ENCODE peak calls at places on chromosomes 13 and 19, in eight cellular contexts. One of them, this sample, is unnamed.

GRCh38 chr19:35846038-35846668 is 6.2 kb downstream of the NPHS1 start:
- DNase-seq in effector CD4-positive, alpha-beta T cell: no peak
- DNase-seq in activated T-cell treated with anti-CD3 and anti-CD28 coated beads, Interleukin-2, amount 50 U/mL, for 72 hours: no peak
- DNase-seq in head of caudate nucleus: peak
- DNase-seq in COR-L47: peak
- DNase-seq in RPMI7951: no peak
- DNase-seq in C1 segment of cervical spinal cord: no peak
- DNase-seq in EL: no peak
- DNase-seq in this sample: no peak

GRCh38 chr13:57698851-57699250 is 67.3 kb downstream of the PCDH17 start:
- DNase-seq in effector CD4-positive, alpha-beta T cell: no peak
- DNase-seq in activated T-cell treated with anti-CD3 and anti-CD28 coated beads, Interleukin-2, amount 50 U/mL, for 72 hours: no peak
- DNase-seq in head of caudate nucleus: no peak
- DNase-seq in COR-L47: no peak
- DNase-seq in RPMI7951: no peak
- DNase-seq in C1 segment of cervical spinal cord: no peak
- DNase-seq in EL: no peak
- DNase-seq in this sample: no peak

GRCh38 chr19:27744926-27745844 is 1467.8 kb downstream of the UQCRFS1 start:
- DNase-seq in effector CD4-positive, alpha-beta T cell: no peak
- DNase-seq in activated T-cell treated with anti-CD3 and anti-CD28 coated beads, Interleukin-2, amount 50 U/mL, for 72 hours: no peak
- DNase-seq in head of caudate nucleus: no peak
- DNase-seq in COR-L47: no peak
- DNase-seq in RPMI7951: no peak
- DNase-seq in C1 segment of cervical spinal cord: no peak
- DNase-seq in EL: no peak
- DNase-seq in this sample: no peak

GRCh38 chr19:28823338-28823961 is 389.5 kb downstream of the UQCRFS1 start:
- DNase-seq in effector CD4-positive, alpha-beta T cell: no peak
- DNase-seq in activated T-cell treated with anti-CD3 and anti-CD28 coated beads, Interleukin-2, amount 50 U/mL, for 72 hours: no peak
- DNase-seq in head of caudate nucleus: no peak
- DNase-seq in COR-L47: no peak
- DNase-seq in RPMI7951: no peak
- DNase-seq in C1 segment of cervical spinal cord: no peak
- DNase-seq in EL: no peak
- DNase-seq in this sample: no peak

GRCh38 chr19:58499021-58499927 is 12.5 kb downstream of the SLC27A5 start:
- DNase-seq in effector CD4-positive, alpha-beta T cell: peak
- DNase-seq in activated T-cell treated with anti-CD3 and anti-CD28 coated beads, Interleukin-2, amount 50 U/mL, for 72 hours: peak
- DNase-seq in head of caudate nucleus: peak
- DNase-seq in COR-L47: peak
- DNase-seq in RPMI7951: peak
- DNase-seq in C1 segment of cervical spinal cord: peak
- DNase-seq in EL: peak
- DNase-seq in this sample: peak

GRCh38 chr19:3053218-3053621 is 9.1 kb downstream of the TLE5 start:
- DNase-seq in effector CD4-positive, alpha-beta T cell: no peak
- DNase-seq in activated T-cell treated with anti-CD3 and anti-CD28 coated beads, Interleukin-2, amount 50 U/mL, for 72 hours: no peak
- DNase-seq in head of caudate nucleus: no peak
- DNase-seq in COR-L47: no peak
- DNase-seq in RPMI7951: no peak
- DNase-seq in C1 segment of cervical spinal cord: no peak
- DNase-seq in EL: no peak
- DNase-seq in this sample: no peak

GRCh38 chr19:55172741-55173140 is 6.3 kb upstream of the DNAAF3 start:
- DNase-seq in effector CD4-positive, alpha-beta T cell: no peak
- DNase-seq in activated T-cell treated with anti-CD3 and anti-CD28 coated beads, Interleukin-2, amount 50 U/mL, for 72 hours: no peak
- DNase-seq in head of caudate nucleus: no peak
- DNase-seq in COR-L47: no peak
- DNase-seq in RPMI7951: peak
- DNase-seq in C1 segment of cervical spinal cord: no peak
- DNase-seq in EL: peak
- DNase-seq in this sample: no peak

GRCh38 chr19:21698215-21698614 is 69.2 kb downstream of the ZNF100 start:
- DNase-seq in effector CD4-positive, alpha-beta T cell: no peak
- DNase-seq in activated T-cell treated with anti-CD3 and anti-CD28 coated beads, Interleukin-2, amount 50 U/mL, for 72 hours: no peak
- DNase-seq in head of caudate nucleus: no peak
- DNase-seq in COR-L47: no peak
- DNase-seq in RPMI7951: peak
- DNase-seq in C1 segment of cervical spinal cord: no peak
- DNase-seq in EL: peak
- DNase-seq in this sample: no peak

GRCh38 chr19:18905058-18905456 is 9.1 kb upstream of the CERS1 start:
- DNase-seq in effector CD4-positive, alpha-beta T cell: no peak
- DNase-seq in activated T-cell treated with anti-CD3 and anti-CD28 coated beads, Interleukin-2, amount 50 U/mL, for 72 hours: no peak
- DNase-seq in head of caudate nucleus: no peak
- DNase-seq in COR-L47: no peak
- DNase-seq in RPMI7951: no peak
- DNase-seq in C1 segment of cervical spinal cord: no peak
- DNase-seq in EL: no peak
- DNase-seq in this sample: no peak

GRCh38 chr19:57248646-57249045 is 8.2 kb downstream of the ZNF805 start:
- DNase-seq in effector CD4-positive, alpha-beta T cell: no peak
- DNase-seq in activated T-cell treated with anti-CD3 and anti-CD28 coated beads, Interleukin-2, amount 50 U/mL, for 72 hours: no peak
- DNase-seq in head of caudate nucleus: no peak
- DNase-seq in COR-L47: no peak
- DNase-seq in RPMI7951: no peak
- DNase-seq in C1 segment of cervical spinal cord: no peak
- DNase-seq in EL: no peak
- DNase-seq in this sample: no peak

GRCh38 chr19:4369109-4369887 is 25.9 kb downstream of the MPND start:
- DNase-seq in effector CD4-positive, alpha-beta T cell: peak
- DNase-seq in activated T-cell treated with anti-CD3 and anti-CD28 coated beads, Interleukin-2, amount 50 U/mL, for 72 hours: peak
- DNase-seq in head of caudate nucleus: no peak
- DNase-seq in COR-L47: no peak
- DNase-seq in RPMI7951: no peak
- DNase-seq in C1 segment of cervical spinal cord: no peak
- DNase-seq in EL: no peak
- DNase-seq in this sample: peak

GRCh38 chr13:63414247-63414646 is 1998.6 kb upstream of the PCDH20 start:
- DNase-seq in effector CD4-positive, alpha-beta T cell: no peak
- DNase-seq in activated T-cell treated with anti-CD3 and anti-CD28 coated beads, Interleukin-2, amount 50 U/mL, for 72 hours: no peak
- DNase-seq in head of caudate nucleus: no peak
- DNase-seq in COR-L47: no peak
- DNase-seq in RPMI7951: no peak
- DNase-seq in C1 segment of cervical spinal cord: no peak
- DNase-seq in EL: no peak
- DNase-seq in this sample: no peak

GRCh38 chr13:111956261-111957151 is 110.4 kb upstream of the SOX1 start:
- DNase-seq in effector CD4-positive, alpha-beta T cell: no peak
- DNase-seq in activated T-cell treated with anti-CD3 and anti-CD28 coated beads, Interleukin-2, amount 50 U/mL, for 72 hours: no peak
- DNase-seq in head of caudate nucleus: peak
- DNase-seq in COR-L47: no peak
- DNase-seq in RPMI7951: no peak
- DNase-seq in C1 segment of cervical spinal cord: no peak
- DNase-seq in EL: no peak
- DNase-seq in this sample: no peak

GRCh38 chr19:31232871-31233270 is 116.4 kb downstream of the TSHZ3 start:
- DNase-seq in effector CD4-positive, alpha-beta T cell: no peak
- DNase-seq in activated T-cell treated with anti-CD3 and anti-CD28 coated beads, Interleukin-2, amount 50 U/mL, for 72 hours: no peak
- DNase-seq in head of caudate nucleus: no peak
- DNase-seq in COR-L47: no peak
- DNase-seq in RPMI7951: peak
- DNase-seq in C1 segment of cervical spinal cord: no peak
- DNase-seq in EL: peak
- DNase-seq in this sample: no peak

GRCh38 chr13:45847554-45848224 is 3.9 kb downstream of the SIAH3 start:
- DNase-seq in effector CD4-positive, alpha-beta T cell: no peak
- DNase-seq in activated T-cell treated with anti-CD3 and anti-CD28 coated beads, Interleukin-2, amount 50 U/mL, for 72 hours: peak
- DNase-seq in head of caudate nucleus: no peak
- DNase-seq in COR-L47: peak
- DNase-seq in RPMI7951: peak
- DNase-seq in C1 segment of cervical spinal cord: no peak
- DNase-seq in EL: no peak
- DNase-seq in this sample: peak

GRCh38 chr19:44212865-44213346 is 574 bp downstream of the ZNF227 start:
- DNase-seq in effector CD4-positive, alpha-beta T cell: no peak
- DNase-seq in activated T-cell treated with anti-CD3 and anti-CD28 coated beads, Interleukin-2, amount 50 U/mL, for 72 hours: no peak
- DNase-seq in head of caudate nucleus: no peak
- DNase-seq in COR-L47: no peak
- DNase-seq in RPMI7951: peak
- DNase-seq in C1 segment of cervical spinal cord: no peak
- DNase-seq in EL: peak
- DNase-seq in this sample: no peak

GRCh38 chr19:43618921-43619261 is 538 bp downstream of the ZNF428 start:
- DNase-seq in effector CD4-positive, alpha-beta T cell: no peak
- DNase-seq in activated T-cell treated with anti-CD3 and anti-CD28 coated beads, Interleukin-2, amount 50 U/mL, for 72 hours: peak
- DNase-seq in head of caudate nucleus: no peak
- DNase-seq in COR-L47: peak
- DNase-seq in RPMI7951: peak
- DNase-seq in C1 segment of cervical spinal cord: peak
- DNase-seq in EL: no peak
- DNase-seq in this sample: peak

GRCh38 chr13:91369432-91369831 is 21.9 kb downstream of the MIR17HG start:
- DNase-seq in effector CD4-positive, alpha-beta T cell: no peak
- DNase-seq in activated T-cell treated with anti-CD3 and anti-CD28 coated beads, Interleukin-2, amount 50 U/mL, for 72 hours: peak
- DNase-seq in head of caudate nucleus: no peak
- DNase-seq in COR-L47: no peak
- DNase-seq in RPMI7951: peak
- DNase-seq in C1 segment of cervical spinal cord: no peak
- DNase-seq in EL: peak
- DNase-seq in this sample: no peak

GRCh38 chr19:13717194-13717643 is 47.1 kb upstream of the MRI1 start:
- DNase-seq in effector CD4-positive, alpha-beta T cell: no peak
- DNase-seq in activated T-cell treated with anti-CD3 and anti-CD28 coated beads, Interleukin-2, amount 50 U/mL, for 72 hours: no peak
- DNase-seq in head of caudate nucleus: no peak
- DNase-seq in COR-L47: no peak
- DNase-seq in RPMI7951: peak
- DNase-seq in C1 segment of cervical spinal cord: no peak
- DNase-seq in EL: peak
- DNase-seq in this sample: no peak

GRCh38 chr19:15563325-15563794 is 51.7 kb upstream of the CYP4F8 start:
- DNase-seq in effector CD4-positive, alpha-beta T cell: no peak
- DNase-seq in activated T-cell treated with anti-CD3 and anti-CD28 coated beads, Interleukin-2, amount 50 U/mL, for 72 hours: no peak
- DNase-seq in head of caudate nucleus: no peak
- DNase-seq in COR-L47: peak
- DNase-seq in RPMI7951: peak
- DNase-seq in C1 segment of cervical spinal cord: no peak
- DNase-seq in EL: peak
- DNase-seq in this sample: no peak

GRCh38 chr19:30227661-30228112 is 144.5 kb upstream of the ZNF536 start:
- DNase-seq in effector CD4-positive, alpha-beta T cell: no peak
- DNase-seq in activated T-cell treated with anti-CD3 and anti-CD28 coated beads, Interleukin-2, amount 50 U/mL, for 72 hours: peak
- DNase-seq in head of caudate nucleus: peak
- DNase-seq in COR-L47: peak
- DNase-seq in RPMI7951: peak
- DNase-seq in C1 segment of cervical spinal cord: peak
- DNase-seq in EL: peak
- DNase-seq in this sample: peak

GRCh38 chr13:72960541-72960940 is 98.3 kb upstream of the KLF5 start:
- DNase-seq in effector CD4-positive, alpha-beta T cell: no peak
- DNase-seq in activated T-cell treated with anti-CD3 and anti-CD28 coated beads, Interleukin-2, amount 50 U/mL, for 72 hours: no peak
- DNase-seq in head of caudate nucleus: no peak
- DNase-seq in COR-L47: peak
- DNase-seq in RPMI7951: no peak
- DNase-seq in C1 segment of cervical spinal cord: no peak
- DNase-seq in EL: no peak
- DNase-seq in this sample: no peak

GRCh38 chr13:61029064-61029463 is 386.6 kb downstream of the PCDH20 start:
- DNase-seq in effector CD4-positive, alpha-beta T cell: no peak
- DNase-seq in activated T-cell treated with anti-CD3 and anti-CD28 coated beads, Interleukin-2, amount 50 U/mL, for 72 hours: no peak
- DNase-seq in head of caudate nucleus: no peak
- DNase-seq in COR-L47: no peak
- DNase-seq in RPMI7951: no peak
- DNase-seq in C1 segment of cervical spinal cord: peak
- DNase-seq in EL: no peak
- DNase-seq in this sample: no peak

GRCh38 chr19:29509456-29509855 is 16.3 kb upstream of the VSTM2B start:
- DNase-seq in effector CD4-positive, alpha-beta T cell: no peak
- DNase-seq in activated T-cell treated with anti-CD3 and anti-CD28 coated beads, Interleukin-2, amount 50 U/mL, for 72 hours: no peak
- DNase-seq in head of caudate nucleus: peak
- DNase-seq in COR-L47: no peak
- DNase-seq in RPMI7951: no peak
- DNase-seq in C1 segment of cervical spinal cord: no peak
- DNase-seq in EL: no peak
- DNase-seq in this sample: no peak

GRCh38 chr19:27909185-27909840 is 1303.6 kb downstream of the UQCRFS1 start:
- DNase-seq in effector CD4-positive, alpha-beta T cell: no peak
- DNase-seq in activated T-cell treated with anti-CD3 and anti-CD28 coated beads, Interleukin-2, amount 50 U/mL, for 72 hours: no peak
- DNase-seq in head of caudate nucleus: no peak
- DNase-seq in COR-L47: no peak
- DNase-seq in RPMI7951: no peak
- DNase-seq in C1 segment of cervical spinal cord: no peak
- DNase-seq in EL: no peak
- DNase-seq in this sample: no peak